ENCODE peak calls at places on chromosomes 6 and 20, in nine cellular contexts. Q is H4; S is SJSA1; P is activated CD8-positive, alpha-beta memory T cell treated with anti-CD3 and anti-CD28 coated beads for 24 hours; A is ACHN; H is nucleus accumbens; O is RPMI8226; K is activated naive CD8-positive, alpha-beta T cell treated with anti-CD3 and anti-CD28 coated beads, Interleukin-2, amount 50 U/mL, for 24 hours; U is stimulated activated CD4-positive, alpha-beta T cell treated with anti-CD3 and anti-CD28 coated beads, TNF-alpha, amount 100 ng/mL, for 24 hours. Y is an unnamed sample.

GRCh38 chr6:126873351-126873750 is 245.1 kb upstream of the RSPO3 start:
- DNase-seq in K (no peak), A (no peak), Q (no peak), S (no peak), O (no peak), H (no peak), U (no peak), P (no peak), Y (no peak)

GRCh38 chr6:143564484-143565017 is 53.0 kb upstream of the FUCA2 start:
- DNase-seq in S (no peak), O (no peak), H (no peak), K (no peak), Q (no peak), A (no peak), U (no peak), P (no peak), Y (no peak)

GRCh38 chr20:34600892-34601653 is 42.6 kb downstream of the MAP1LC3A start:
- DNase-seq in Q (no peak), H (no peak), S (peak), U (no peak), P (no peak), O (no peak), K (no peak), A (no peak), Y (no peak)

GRCh38 chr6:95143408-95144180 is 433.7 kb upstream of the MANEA start:
- DNase-seq in H (no peak), U (no peak), A (no peak), Q (no peak), K (no peak), S (no peak), P (no peak), O (no peak), Y (no peak)

GRCh38 chr20:41501376-41501775 is 116.8 kb downstream of the CHD6 start:
- DNase-seq in H (no peak), K (no peak), A (no peak), U (no peak), S (no peak), O (no peak), Q (no peak), P (no peak), Y (no peak)

GRCh38 chr20:63124092-63124781 is 91.7 kb downstream of the YTHDF1 start:
- DNase-seq in Q (no peak), K (no peak), H (no peak), S (no peak), A (no peak), U (no peak), P (no peak), O (no peak), Y (peak)

GRCh38 chr6:159943101-159943632 is 25.7 kb upstream of the IGF2R start:
- DNase-seq in S (no peak), H (no peak), K (no peak), P (no peak), U (no peak), A (no peak), O (no peak), Q (no peak), Y (no peak)

GRCh38 chr6:168908166-168908565 is 345.5 kb downstream of the THBS2 start:
- DNase-seq in Q (no peak), H (no peak), P (no peak), A (no peak), K (no peak), O (no peak), U (no peak), S (no peak), Y (peak)

GRCh38 chr20:46367967-46368901 is 38.2 kb downstream of the ELMO2 start:
- DNase-seq in A (no peak), H (no peak), S (no peak), U (no peak), K (peak), P (no peak), O (no peak), Q (no peak), Y (peak)

GRCh38 chr20:19964289-19965263 is 52.6 kb upstream of the NAA20 start:
- DNase-seq in Q (peak), A (peak), S (peak), P (no peak), K (no peak), H (no peak), O (no peak), U (no peak), Y (peak)

GRCh38 chr20:45383131-45383530 is 5.0 kb upstream of the TP53TG5 start:
- DNase-seq in U (no peak), Q (peak), A (no peak), K (no peak), P (no peak), S (no peak), O (no peak), H (no peak), Y (peak)

GRCh38 chr6:36688534-36689075 is 9.0 kb upstream of the RAB44 start:
- DNase-seq in S (no peak), Q (no peak), H (no peak), P (no peak), U (no peak), O (no peak), K (no peak), A (no peak), Y (no peak)

GRCh38 chr6:139219746-139220145 is 72.1 kb downstream of the TXLNB start:
- DNase-seq in Q (no peak), O (peak), U (no peak), P (no peak), H (no peak), K (no peak), A (no peak), S (no peak), Y (no peak)

GRCh38 chr6:151763938-151764680 is 43.4 kb upstream of the ESR1 start:
- DNase-seq in O (peak), H (peak), Q (peak), K (peak), P (peak), A (peak), U (peak), S (peak), Y (peak)

GRCh38 chr20:48338717-48339116 is 489.1 kb downstream of the PREX1 start:
- DNase-seq in Q (no peak), K (no peak), S (no peak), P (no peak), O (no peak), H (no peak), U (no peak), A (peak), Y (no peak)

GRCh38 chr6:98946877-98947410 is 802 bp downstream of the FBXL4 start:
- DNase-seq in K (peak), A (peak), Q (peak), U (peak), O (peak), P (peak), S (no peak), H (no peak), Y (peak)

GRCh38 chr6:146847426-146847825 is 248.7 kb downstream of the ADGB start:
- DNase-seq in Q (no peak), K (no peak), U (no peak), O (no peak), H (no peak), A (no peak), P (no peak), S (no peak), Y (no peak)

GRCh38 chr6:163355471-163355991 is 59.0 kb upstream of the QKI start:
- DNase-seq in K (no peak), Q (no peak), U (no peak), H (peak), S (peak), A (peak), O (no peak), P (no peak), Y (peak)

GRCh38 chr20:57061058-57061900 is 205.2 kb downstream of the BMP7 start:
- DNase-seq in S (peak), O (peak), K (peak), P (no peak), A (peak), U (no peak), H (peak), Q (peak), Y (peak)

GRCh38 chr20:34751453-34751852 is 47.3 kb downstream of the TP53INP2 start:
- DNase-seq in A (no peak), H (no peak), U (no peak), Q (no peak), S (no peak), O (no peak), K (no peak), P (no peak), Y (no peak)

GRCh38 chr20:25992146-25992545 is 295.5 kb upstream of the ZNF337 start:
- DNase-seq in K (no peak), S (no peak), O (no peak), U (no peak), P (no peak), H (no peak), Q (no peak), A (no peak), Y (no peak)

GRCh38 chr6:56156643-56157042 is 90.7 kb downstream of the COL21A1 start:
- DNase-seq in H (no peak), S (no peak), U (no peak), K (no peak), P (no peak), A (no peak), Q (peak), O (no peak), Y (peak)

GRCh38 chr6:149046822-149047246 is 270.7 kb upstream of the TAB2 start:
- DNase-seq in P (no peak), A (no peak), O (no peak), U (no peak), H (no peak), Q (peak), K (no peak), S (no peak), Y (no peak)

GRCh38 chr20:56875803-56876202 is 246.7 kb downstream of the TFAP2C start:
- DNase-seq in O (no peak), K (no peak), H (no peak), P (no peak), S (no peak), U (no peak), Q (no peak), A (no peak), Y (no peak)

GRCh38 chr6:21615504-21615903 is 22.0 kb downstream of the SOX4 start:
- DNase-seq in U (no peak), Q (no peak), P (no peak), H (no peak), S (no peak), K (no peak), O (no peak), A (no peak), Y (no peak)

GRCh38 chr6:30322527-30323501 is 3.9 kb upstream of the TRIM39 start:
- DNase-seq in U (peak), P (no peak), O (no peak), S (peak), Q (peak), A (no peak), K (no peak), H (no peak), Y (peak)

GRCh38 chr20:36408219-36408618 is 102.1 kb downstream of the DLGAP4 start:
- DNase-seq in U (no peak), S (no peak), K (no peak), P (no peak), H (no peak), A (no peak), Q (peak), O (no peak), Y (peak)

GRCh38 chr20:8578191-8578690 is 446.2 kb downstream of the PLCB1 start:
- DNase-seq in S (no peak), Q (no peak), U (no peak), K (no peak), O (no peak), P (no peak), H (no peak), A (no peak), Y (no peak)

GRCh38 chr6:18022398-18023231 is 35.2 kb upstream of the KIF13A start:
- DNase-seq in A (peak), K (no peak), H (no peak), S (peak), Q (no peak), O (no peak), P (no peak), U (no peak), Y (peak)

GRCh38 chr20:61436674-61437279 is 184.7 kb downstream of the CDH4 start:
- DNase-seq in A (peak), U (no peak), O (no peak), S (peak), H (no peak), K (no peak), Q (peak), P (no peak), Y (no peak)

GRCh38 chr6:170286246-170286933 is 4.5 kb downstream of the DLL1 start:
- DNase-seq in Q (no peak), K (no peak), H (no peak), P (no peak), S (no peak), O (no peak), A (no peak), U (no peak), Y (no peak)

GRCh38 chr6:150745896-150746295 is 119.6 kb upstream of the MTHFD1L start:
- DNase-seq in U (no peak), O (peak), S (no peak), K (no peak), P (no peak), A (no peak), H (no peak), Q (no peak), Y (no peak)

GRCh38 chr6:33410711-33411631 is at the start of gene PHF1:
- DNase-seq in Q (peak), H (peak), P (no peak), K (no peak), A (peak), O (peak), U (no peak), S (no peak), Y (no peak)

GRCh38 chr20:25250508-25250907 is 2.6 kb downstream of the PYGB start:
- DNase-seq in P (no peak), O (no peak), Q (no peak), H (no peak), K (no peak), S (no peak), U (no peak), A (no peak), Y (peak)

Y was measured in PC-3.